ENCODE peak calls at places on chromosomes 2 and 18, in five cellular contexts. A is LNCaP clone FGC; N is naive thymus-derived CD4-positive, alpha-beta T cell; C is sigmoid colon; W is SJSA1. H is an unnamed sample.

GRCh38 chr2:28357948-28358667 is 34.5 kb upstream of the FOSL2 start:
- DNase-seq in W (no peak), N (no peak), C (no peak), A (no peak), H (no peak)

GRCh38 chr2:65383571-65384488 is 48.6 kb downstream of the SPRED2 start:
- DNase-seq in A (no peak), C (no peak), W (no peak), N (no peak), H (no peak)

GRCh38 chr2:145751634-145752033 is 1231.7 kb upstream of the ZEB2 start:
- DNase-seq in A (no peak), W (peak), C (no peak), N (no peak), H (no peak)

GRCh38 chr2:166632616-166633015 is 138.6 kb upstream of the SCN7A start:
- DNase-seq in N (no peak), C (no peak), W (peak), A (no peak), H (peak)

GRCh38 chr18:12014976-12015696 is 33.8 kb downstream of the IMPA2 start:
- DNase-seq in N (no peak), W (no peak), C (peak), A (no peak), H (no peak)

GRCh38 chr2:219182331-219183150 is 4.5 kb downstream of the RETREG2 start:
- DNase-seq in W (no peak), A (no peak), C (peak), N (no peak), H (no peak)

GRCh38 chr2:82790277-82791021 is 1668.6 kb downstream of the SUCLG1 start:
- DNase-seq in C (no peak), N (no peak), A (no peak), W (peak), H (peak)

GRCh38 chr2:174682578-174683391 is 81.5 kb downstream of the CHRNA1 start:
- DNase-seq in C (peak), W (peak), A (no peak), N (peak), H (peak)

GRCh38 chr2:206881708-206882335 is 57.5 kb upstream of the CPO start:
- DNase-seq in C (no peak), A (no peak), W (no peak), N (no peak), H (no peak)
- H3K4me3 ChIP-seq in C (no peak), A (no peak), W (no peak), N (no peak), H (no peak)

DNA sequence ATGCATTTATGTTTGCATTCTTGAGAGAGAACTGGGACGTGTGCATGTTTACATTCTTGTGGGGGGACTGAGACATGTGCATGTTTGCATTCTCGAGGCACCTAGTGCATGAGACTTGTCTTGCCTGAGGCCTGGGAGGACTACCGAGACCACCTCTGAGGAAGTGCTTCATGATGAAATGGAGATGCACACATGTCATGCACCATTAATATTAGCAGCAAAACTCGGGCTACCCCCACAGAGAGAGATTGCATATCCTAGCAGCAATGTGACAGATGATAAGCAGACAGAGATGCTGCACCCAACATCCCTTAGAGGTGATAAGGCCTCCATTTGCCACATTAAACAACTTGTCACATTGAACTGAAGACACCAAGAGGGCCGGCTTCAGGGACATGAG is 208.6 kb downstream of the NDUFA10 start:
- DNase-seq in A (no peak), W (peak), N (no peak), C (no peak), H (no peak)
- H3K4me3 ChIP-seq in A (no peak), W (no peak), N (no peak), C (no peak), H (no peak)

DNA sequence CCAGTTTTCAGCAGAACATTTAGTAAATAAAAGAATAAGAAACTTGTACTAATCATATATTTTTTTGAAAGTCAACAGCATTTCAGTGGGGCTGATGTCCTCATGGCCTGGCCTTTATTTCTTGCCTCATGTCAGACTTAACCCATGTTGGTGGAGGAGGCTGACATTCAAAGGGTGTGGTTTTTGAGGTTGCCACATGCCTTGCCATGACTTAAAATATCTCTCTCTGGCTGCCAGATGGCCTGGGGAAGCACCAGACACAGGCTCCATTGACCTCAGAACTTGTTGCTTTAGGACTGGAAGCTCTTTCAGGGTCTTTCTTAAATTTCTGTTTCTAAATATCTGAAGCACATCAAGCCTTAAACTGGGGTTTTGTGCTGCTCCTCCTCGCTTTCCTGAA is 32.5 kb upstream of the CD28 start:
- DNase-seq in N (no peak), A (no peak), C (no peak), W (no peak), H (no peak)
- H3K4me3 ChIP-seq in N (no peak), A (no peak), C (no peak), W (no peak), H (no peak)

GRCh38 chr2:217941886-217942728 is 60.7 kb downstream of the TNS1 start:
- DNase-seq in W (no peak), C (no peak), A (no peak), N (no peak), H (peak)
- H3K4me3 ChIP-seq in W (no peak), C (peak), A (no peak), N (no peak), H (peak)

GRCh38 chr2:43568226-43568625 is 27.6 kb downstream of the THADA start:
- DNase-seq in N (no peak), C (no peak), W (no peak), A (no peak), H (no peak)

GRCh38 chr2:43569921-43570320 is 25.9 kb downstream of the THADA start:
- DNase-seq in N (no peak), W (no peak), C (no peak), A (no peak), H (no peak)

DNA sequence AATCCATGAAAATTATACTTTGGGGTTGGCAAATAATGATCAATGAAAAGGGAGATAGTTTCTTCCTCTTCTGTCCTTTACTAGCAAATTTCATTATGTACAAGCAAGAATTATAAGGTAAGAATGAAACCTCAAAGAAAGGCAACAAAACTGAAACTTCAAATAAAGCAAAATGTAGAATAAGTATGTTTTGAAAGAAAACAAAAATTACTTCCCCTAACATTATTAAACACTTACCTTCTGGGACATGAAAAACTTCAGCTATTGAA is 29.4 kb downstream of the THADA start:
- DNase-seq in A (no peak), C (no peak), N (no peak), W (no peak), H (no peak)
- H3K4me3 ChIP-seq in A (no peak), C (no peak), N (no peak), W (no peak), H (no peak)

GRCh38 chr18:7141287-7141686 is 23.7 kb upstream of the LAMA1 start:
- DNase-seq in A (no peak), N (no peak), C (no peak), W (no peak), H (no peak)

GRCh38 chr18:7139409-7139808 is 21.8 kb upstream of the LAMA1 start:
- DNase-seq in W (no peak), N (no peak), C (no peak), A (no peak), H (no peak)
- H3K4me3 ChIP-seq in W (no peak), N (no peak), C (no peak), A (no peak), H (no peak)

DNA sequence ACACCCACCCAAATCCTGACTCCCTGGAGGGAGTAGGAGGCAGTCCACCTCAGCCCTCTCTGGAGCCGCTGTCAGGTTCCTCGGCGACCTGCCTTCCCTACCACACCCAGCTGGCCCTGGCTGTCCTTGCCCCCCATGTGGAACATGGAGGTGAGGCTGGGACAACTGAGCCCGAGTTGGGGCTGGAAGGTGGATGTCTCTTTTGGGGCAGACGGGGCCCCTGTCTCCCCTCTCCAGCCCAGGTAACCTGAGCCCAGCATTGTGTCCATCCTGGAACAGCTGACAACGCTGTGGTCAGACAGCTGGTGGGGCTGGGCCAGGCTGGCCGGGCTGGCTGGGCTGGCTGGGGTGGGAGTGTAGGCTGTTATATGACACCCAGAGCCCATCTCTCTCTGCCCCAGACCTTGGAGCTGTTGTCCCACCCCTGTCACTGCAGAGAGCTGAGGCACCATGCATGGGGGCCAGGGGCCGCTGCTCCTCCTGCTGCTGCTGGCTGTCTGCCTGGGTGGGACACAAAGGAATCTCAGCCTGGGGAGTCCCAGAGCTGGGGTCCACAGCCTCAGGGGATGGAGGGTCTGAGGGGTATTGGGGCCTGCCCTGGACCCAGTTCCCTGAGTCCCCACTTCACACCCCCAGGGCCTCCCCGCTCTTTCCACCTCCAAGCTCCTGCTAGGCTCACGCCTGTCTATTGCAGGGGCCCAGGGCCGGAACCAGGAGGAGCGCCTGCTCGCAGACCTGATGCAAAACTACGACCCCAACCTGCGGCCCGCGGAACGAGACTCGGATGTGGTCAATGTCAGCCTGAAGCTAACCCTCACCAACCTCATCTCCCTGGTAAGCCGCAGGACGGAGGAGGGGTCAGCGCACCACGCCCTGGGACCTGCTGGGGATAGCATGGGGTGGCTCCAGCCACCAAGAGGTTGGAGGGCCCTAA is at the start of gene CHRNG:
- DNase-seq in N (no peak), C (peak), W (no peak), A (no peak), H (peak)
- H3K4me3 ChIP-seq in N (no peak), C (no peak), W (no peak), A (no peak), H (no peak)

H was measured in kidney.